ENCODE peak calls at places on chromosomes 1 and 21, in ten cellular contexts. X is effector CD4-positive, alpha-beta T cell; E is fibroblast of mammary gland; F is ureter; W is NAMALWA; I is DMS 273 treated with DMSO at 0.1 percent for 48 hours; N is A549; T is anterior cingulate cortex; O is HT-29; A is globus pallidus. Q is an unnamed sample.

GRCh38 chr1:155175927-155176371 is 2.3 kb downstream of the TRIM46 start:
- DNase-seq in X (no peak), E (no peak), F (peak; percentile 43), W (peak; percentile 70), I (no peak), N (no peak), T (no peak), O (peak; percentile 50), A (no peak), Q (no peak)

GRCh38 chr1:76782777-76783176 is 84.5 kb upstream of the ST6GALNAC5 start:
- DNase-seq in X (no peak), E (peak; percentile 58), F (no peak), W (no peak), I (no peak), N (no peak), T (no peak), O (no peak), A (no peak), Q (no peak)

GRCh38 chr1:58155418-58156123 is 391.0 kb downstream of the OMA1 start:
- DNase-seq in X (no peak), E (peak; percentile 32), F (no peak), W (peak; percentile 26), I (no peak), N (no peak), T (no peak), O (peak; percentile 26), A (peak; percentile 4), Q (no peak)

GRCh38 chr1:156151093-156151688 is 2.2 kb upstream of the SEMA4A start:
- DNase-seq in X (no peak), E (peak; percentile 60), F (no peak), W (peak; percentile 61), I (no peak), N (no peak), T (no peak), O (no peak), A (no peak), Q (no peak)

GRCh38 chr1:53890522-53890941 is 935 bp upstream of the YIPF1 start:
- DNase-seq in X (no peak), E (no peak), F (no peak), W (no peak), I (no peak), N (no peak), T (no peak), O (no peak), A (no peak), Q (no peak)

GRCh38 chr21:16942703-16943102 is 570.1 kb upstream of the CXADR start:
- DNase-seq in X (no peak), E (peak; percentile 45), F (no peak), W (peak; percentile 22), I (no peak), N (no peak), T (no peak), O (peak; percentile 19), A (no peak), Q (no peak)

GRCh38 chr1:183804382-183804781 is 538 bp upstream of the RGL1 start:
- DNase-seq in X (no peak), E (no peak), F (no peak), W (no peak), I (no peak), N (no peak), T (no peak), O (no peak), A (no peak), Q (no peak)

GRCh38 chr1:20237646-20238045 is 51.3 kb upstream of the PLA2G2C start:
- DNase-seq in X (no peak), E (no peak), F (no peak), W (no peak), I (no peak), N (no peak), T (no peak), O (no peak), A (no peak), Q (no peak)

GRCh38 chr1:39322431-39322830 is 117.9 kb downstream of the MACF1 start:
- DNase-seq in X (no peak), E (no peak), F (no peak), W (no peak), I (no peak), N (no peak), T (no peak), O (no peak), A (no peak), Q (no peak)

GRCh38 chr1:58211857-58212256 is 334.7 kb downstream of the OMA1 start:
- DNase-seq in X (no peak), E (no peak), F (no peak), W (no peak), I (no peak), N (no peak), T (no peak), O (no peak), A (no peak), Q (no peak)

GRCh38 chr1:157880621-157881020 is 39.0 kb upstream of the CD5L start:
- DNase-seq in X (no peak), E (no peak), F (no peak), W (no peak), I (no peak), N (no peak), T (no peak), O (peak; percentile 53), A (no peak), Q (no peak)

Q was measured in mesothelial cell of epicardium.